ENCODE peak calls at places on chromosomes 16 and 17, in six cellular contexts. U, T, R, K, H and P are unnamed samples.

GRCh38 chr17:48194097-48194550 is 86.6 kb downstream of the SNX11 start:
- DNase-seq in R (peak; percentile 16), T (peak; percentile 80), K (no peak), H (no peak), U (no peak), P (no peak)

GRCh38 chr16:5709889-5710288 is 612.3 kb upstream of the EEF2KMT start:
- DNase-seq in H (no peak), U (no peak), R (no peak), K (no peak), T (no peak), P (no peak)

GRCh38 chr17:43014020-43014615 is 7.5 kb downstream of the IFI35 start:
- DNase-seq in R (no peak), T (no peak), H (no peak), K (no peak), U (no peak), P (no peak)

GRCh38 chr16:78506372-78507193 is 407.1 kb downstream of the WWOX start:
- DNase-seq in K (no peak), H (no peak), T (no peak), U (no peak), R (no peak), P (no peak)

GRCh38 chr16:2365895-2366294 is 25.4 kb upstream of the ABCA3 start:
- DNase-seq in R (no peak), H (no peak), U (no peak), K (no peak), T (peak; percentile 81), P (peak; percentile 31)

GRCh38 chr16:68756250-68757051 is 19.4 kb downstream of the CDH1 start:
- DNase-seq in R (peak; percentile 85), U (peak; percentile 70), T (no peak), H (peak; percentile 53), K (peak; percentile 69), P (peak; percentile 100)

GRCh38 chr17:38617967-38618760 is 12.4 kb upstream of the SRCIN1 start:
- DNase-seq in H (peak; percentile 1), U (no peak), T (no peak), K (no peak), R (peak; percentile 22), P (no peak)

GRCh38 chr16:22352119-22352518 is 22.3 kb downstream of the CDR2 start:
- DNase-seq in K (no peak), T (no peak), H (no peak), R (no peak), U (no peak), P (no peak)

GRCh38 chr16:67943619-67944503 is at the start of gene LCAT:
- DNase-seq in U (peak; percentile 72), H (no peak), K (no peak), R (no peak), T (no peak), P (no peak)

GRCh38 chr17:7425316-7425715 is at the start of gene SPEM2:
- DNase-seq in K (no peak), U (no peak), H (no peak), R (no peak), T (no peak), P (no peak)

GRCh38 chr16:65024649-65025243 is 97.1 kb downstream of the CDH11 start:
- DNase-seq in K (no peak), R (no peak), U (no peak), H (no peak), T (peak; percentile 86), P (peak; percentile 40)

GRCh38 chr16:78990309-78990701 is 610.2 kb downstream of the MAF start:
- DNase-seq in R (no peak), H (no peak), K (no peak), T (no peak), U (no peak), P (no peak)

GRCh38 chr16:47687694-47688093 is 226.6 kb downstream of the PHKB start:
- DNase-seq in K (no peak), U (no peak), R (no peak), H (no peak), T (peak; percentile 1), P (peak; percentile 23)

GRCh38 chr16:1060416-1061340 is 11.9 kb upstream of the SSTR5 start:
- DNase-seq in R (no peak), K (no peak), T (no peak), H (no peak), U (no peak), P (no peak)

GRCh38 chr16:89729863-89730574 is 8.7 kb downstream of the ZNF276 start:
- DNase-seq in T (no peak), R (no peak), H (no peak), K (no peak), U (no peak), P (no peak)

GRCh38 chr16:57871457-57871856 is 69.2 kb upstream of the KIFC3 start:
- DNase-seq in K (no peak), H (no peak), R (no peak), U (no peak), T (no peak), P (peak; percentile 95)

GRCh38 chr16:6008656-6009055 is 911.1 kb upstream of the EEF2KMT start:
- DNase-seq in T (no peak), R (peak; percentile 44), K (no peak), U (no peak), H (no peak), P (no peak)

GRCh38 chr17:76681222-76682137 is 29.3 kb downstream of the MXRA7 start:
- DNase-seq in T (peak; percentile 81), H (peak; percentile 67), K (peak; percentile 73), U (peak; percentile 80), R (peak; percentile 11), P (peak; percentile 60)

GRCh38 chr16:57994778-57995177 is 5.7 kb downstream of the ZNF319 start:
- DNase-seq in K (peak; percentile 30), R (no peak), T (peak; percentile 47), U (peak; percentile 59), H (peak; percentile 62), P (peak; percentile 40)

GRCh38 chr16:11165894-11166665 is 89.9 kb downstream of the SOCS1 start:
- DNase-seq in R (no peak), T (no peak), H (no peak), U (no peak), K (no peak), P (no peak)

GRCh38 chr16:31471875-31472558 is at the start of gene TGFB1I1:
- DNase-seq in K (no peak), U (no peak), T (peak; percentile 71), H (no peak), R (no peak), P (peak; percentile 32)

GRCh38 chr16:66961065-66961744 is at the start of gene CES3:
- DNase-seq in U (peak; percentile 71), R (no peak), K (peak; percentile 71), T (peak; percentile 67), H (peak; percentile 66), P (peak; percentile 41)

GRCh38 chr17:35447494-35447893 is 1.1 kb downstream of the SLFN13 start:
- DNase-seq in R (no peak), H (no peak), T (no peak), U (no peak), K (no peak), P (no peak)

GRCh38 chr17:82517230-82517865 is 2.2 kb upstream of the FOXK2 start:
- DNase-seq in T (no peak), K (no peak), H (no peak), U (peak; percentile 49), R (no peak), P (peak; percentile 55)

GRCh38 chr17:76700627-76701470 is 9.9 kb downstream of the MXRA7 start:
- DNase-seq in H (no peak), K (no peak), T (peak; percentile 86), U (no peak), R (no peak), P (peak; percentile 82)

GRCh38 chr17:15947331-15947730 is 2.4 kb downstream of the ADORA2B start:
- DNase-seq in U (no peak), R (no peak), H (no peak), T (no peak), K (no peak), P (peak; percentile 95)